ENCODE peak calls at places on chromosomes 7 and 10, in six cellular contexts. K is upper lobe of right lung, G is glutamatergic neuron, V is cardiac muscle cell, H is keratinocyte, F is B cell. O is an unnamed sample.

GRCh38 chr10:4354382-4354812 is 471.6 kb upstream of the AKR1E2 start:
- DNase-seq in K (no peak), F (no peak), G (no peak), V (no peak), H (peak; percentile 66), O (no peak)

GRCh38 chr7:44078521-44078920 is 3.8 kb downstream of the POLM start:
- DNase-seq in V (no peak), F (no peak), K (no peak), H (no peak), G (no peak), O (no peak)

GRCh38 chr10:120506674-120507073 is 49.6 kb downstream of the PLPP4 start:
- DNase-seq in K (no peak), F (no peak), V (no peak), G (no peak), H (no peak), O (no peak)

GRCh38 chr10:122659651-122660050 is 40.0 kb downstream of the C10orf120 start:
- DNase-seq in F (no peak), V (no peak), H (no peak), G (no peak), K (no peak), O (no peak)

GRCh38 chr7:129781128-129781855 is 169.8 kb downstream of the NRF1 start:
- DNase-seq in K (no peak), G (no peak), H (no peak), V (no peak), F (peak; percentile 71), O (no peak)

GRCh38 chr7:25812086-25812855 is 339.7 kb upstream of the NFE2L3 start:
- DNase-seq in K (no peak), V (no peak), F (no peak), H (no peak), G (no peak), O (no peak)

GRCh38 chr7:45125193-45125904 is 13.9 kb upstream of the TBRG4 start:
- DNase-seq in V (no peak), K (no peak), F (no peak), H (no peak), G (no peak), O (no peak)

GRCh38 chr7:36406156-36406555 is 16.5 kb downstream of the ANLN start:
- DNase-seq in F (no peak), H (no peak), K (no peak), V (no peak), G (peak; percentile 87), O (no peak)

GRCh38 chr7:106070567-106071254 is 41.4 kb downstream of the SYPL1 start:
- DNase-seq in G (no peak), V (no peak), H (no peak), K (no peak), F (no peak), O (no peak)

GRCh38 chr10:30215131-30215530 is 133.9 kb downstream of the MTPAP start:
- DNase-seq in K (no peak), H (no peak), V (no peak), G (no peak), F (no peak), O (no peak)

GRCh38 chr10:55065185-55065584 is 264.2 kb upstream of the PCDH15 start:
- DNase-seq in V (no peak), F (no peak), G (no peak), H (no peak), K (no peak), O (no peak)

GRCh38 chr10:3046210-3046779 is 21.1 kb upstream of the PFKP start:
- DNase-seq in G (no peak), V (no peak), H (no peak), F (no peak), K (no peak), O (no peak)

GRCh38 chr7:129210256-129210988 is 14.4 kb upstream of the AHCYL2 start:
- DNase-seq in F (peak; percentile 85), H (no peak), K (peak; percentile 88), V (peak; percentile 80), G (peak; percentile 91), O (peak; percentile 88)

GRCh38 chr7:11835260-11835659 is 3.3 kb upstream of the THSD7A start:
- DNase-seq in H (no peak), F (no peak), K (no peak), V (no peak), G (no peak), O (no peak)

GRCh38 chr7:100641463-100641859 is at the start of gene TFR2:
- DNase-seq in H (no peak), F (no peak), G (no peak), K (no peak), V (no peak), O (no peak)

GRCh38 chr10:52129410-52130178 is 184.5 kb upstream of the DKK1 start:
- DNase-seq in H (no peak), G (no peak), V (no peak), K (no peak), F (no peak), O (no peak)

GRCh38 chr10:11678074-11678793 is 63.9 kb upstream of the ECHDC3 start:
- DNase-seq in K (no peak), F (peak; percentile 33), V (no peak), H (no peak), G (no peak), O (no peak)

GRCh38 chr10:104666106-104666505 is 25.0 kb downstream of the SORCS3 start:
- DNase-seq in F (no peak), V (no peak), H (no peak), G (no peak), K (no peak), O (no peak)

GRCh38 chr7:131012477-131013031 is 278.5 kb upstream of the KLF14 start:
- DNase-seq in K (no peak), V (no peak), F (no peak), H (no peak), G (no peak), O (no peak)

GRCh38 chr10:60282771-60283353 is 106.8 kb downstream of the ANK3 start:
- DNase-seq in K (no peak), V (no peak), H (no peak), F (peak; percentile 3), G (no peak), O (no peak)

GRCh38 chr7:29649876-29650275 is 86.2 kb downstream of the PRR15 start:
- DNase-seq in G (no peak), F (no peak), H (no peak), K (no peak), V (no peak), O (no peak)

GRCh38 chr10:133335238-133336122 is 1.2 kb downstream of the CALY start:
- DNase-seq in H (no peak), V (no peak), K (peak; percentile 76), F (peak; percentile 87), G (peak; percentile 78), O (peak; percentile 58)

GRCh38 chr10:77456414-77456813 is 181.2 kb downstream of the KCNMA1 start:
- DNase-seq in F (no peak), H (no peak), K (no peak), G (no peak), V (no peak), O (no peak)

GRCh38 chr7:105596866-105597265 is 15.6 kb upstream of the EFCAB10 start:
- DNase-seq in H (no peak), K (no peak), V (no peak), F (no peak), G (no peak), O (no peak)

GRCh38 chr10:128091636-128092210 is 34.5 kb downstream of the MKI67 start:
- DNase-seq in H (no peak), F (no peak), K (no peak), V (no peak), G (no peak), O (peak; percentile 23)

GRCh38 chr10:128086003-128086863 is 40.0 kb downstream of the MKI67 start:
- DNase-seq in G (peak; percentile 76), V (no peak), H (no peak), K (peak; percentile 53), F (no peak), O (no peak)

GRCh38 chr10:128084991-128085390 is 41.2 kb downstream of the MKI67 start:
- DNase-seq in F (no peak), G (no peak), K (peak; percentile 11), V (no peak), H (no peak), O (no peak)

GRCh38 chr10:128087146-128087883 is 38.9 kb downstream of the MKI67 start:
- DNase-seq in V (no peak), F (no peak), K (no peak), H (no peak), G (no peak), O (no peak)

DNA sequence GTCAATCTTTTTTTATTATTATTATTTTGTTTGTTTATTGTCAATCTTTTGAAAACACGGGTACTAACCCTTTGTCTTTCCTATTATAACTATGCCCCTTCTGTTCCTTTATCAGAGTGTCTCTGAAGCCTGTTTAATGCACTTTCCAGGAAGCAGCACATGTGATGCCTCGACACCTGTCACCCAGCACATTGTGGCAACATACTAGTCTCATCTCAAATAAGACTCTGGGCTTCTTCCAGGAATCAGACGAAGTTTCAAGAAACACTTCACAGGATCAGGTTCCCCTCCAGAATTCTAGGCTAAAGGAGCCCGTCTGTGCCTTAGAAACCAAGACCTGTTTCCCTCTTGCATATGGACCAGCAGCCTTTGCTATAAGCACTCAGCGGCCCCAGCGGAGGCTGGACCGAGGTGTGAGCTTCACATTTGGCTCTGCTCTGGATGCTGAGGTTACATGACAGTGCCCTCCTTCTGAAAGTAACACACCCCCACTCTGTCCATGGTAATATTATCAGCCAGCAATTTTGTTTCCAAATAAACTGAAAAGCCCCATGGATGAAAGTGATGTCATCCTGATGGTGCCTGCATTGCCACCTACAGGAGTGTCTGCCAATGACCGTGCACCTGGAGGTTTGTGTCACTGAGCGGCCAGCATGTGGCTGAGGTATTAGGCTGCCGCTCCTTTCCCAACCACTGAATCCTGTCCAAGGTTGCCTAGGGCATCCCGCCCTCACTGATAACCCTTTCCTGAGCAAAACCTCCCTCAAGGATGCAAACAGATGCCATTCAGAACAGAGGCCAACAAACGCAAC is 38.1 kb downstream of the MKI67 start:
- DNase-seq in V (no peak), G (no peak), F (no peak), H (no peak), K (no peak), O (peak; percentile 28)
- TF ChIP-seq CTCF in V (no peak), G (peak; percentile 35), F (no peak), H (no peak), K (no peak), O (no peak)

GRCh38 chr7:109964780-109965179 is 1126.1 kb upstream of the LRRN3 start:
- DNase-seq in K (no peak), G (no peak), H (no peak), F (no peak), V (no peak), O (no peak)
- TF ChIP-seq CTCF in K (no peak), G (no peak), H (no peak), F (no peak), V (no peak), O (no peak)

DNA sequence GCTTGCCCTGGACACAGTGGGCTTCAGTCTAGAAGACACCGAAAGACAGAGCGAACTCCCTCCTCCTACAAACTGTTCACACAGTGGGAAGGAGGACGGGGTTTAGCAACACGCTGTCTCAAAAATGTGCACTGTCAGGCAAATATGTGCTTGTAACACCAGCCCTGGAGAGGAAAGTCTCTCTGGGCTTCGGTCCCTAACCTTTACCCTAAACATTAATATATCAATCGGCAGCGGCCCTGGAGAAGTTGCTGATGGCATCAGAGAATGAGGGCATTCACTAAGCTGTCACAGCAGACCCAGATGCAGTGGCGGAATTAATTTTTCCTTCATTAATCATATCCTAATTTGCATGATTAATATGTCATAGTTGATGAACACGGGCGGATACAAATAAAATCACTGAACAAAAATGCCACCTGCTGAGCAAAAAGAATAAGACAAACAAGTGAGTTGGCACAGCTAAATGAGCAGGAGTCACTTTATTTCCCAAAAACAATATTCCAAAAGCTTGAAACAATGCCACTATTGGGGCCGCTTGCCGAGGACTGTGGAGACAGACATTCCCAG is 45.2 kb upstream of the INSIG1 start:
- DNase-seq in F (no peak), V (no peak), H (no peak), G (no peak), K (no peak), O (no peak)
- TF ChIP-seq CTCF in F (no peak), V (no peak), H (no peak), G (no peak), K (no peak), O (no peak)

GRCh38 chr7:55307123-55307916 is 57.8 kb upstream of the LANCL2 start:
- DNase-seq in F (no peak), V (peak; percentile 13), G (no peak), K (no peak), H (no peak), O (peak; percentile 6)
- TF ChIP-seq CTCF in F (no peak), V (peak; percentile 30), G (no peak), K (no peak), H (no peak), O (no peak)

O was measured in endothelial cell.